ENCODE peak calls at places on chromosomes 3 and 15, in four cellular contexts. F is H1, T is HCT116, C is K562. X is an unnamed sample.

GRCh38 chr3:11612515-11613184 is 31.1 kb downstream of the VGLL4 start:
- DNase-seq in F (no peak), T (no peak), C (no peak), X (peak)

GRCh38 chr3:61936344-61936937 is 375.1 kb downstream of the PTPRG start:
- DNase-seq in F (peak), T (no peak), C (peak), X (peak)

GRCh38 chr3:52879581-52879980 is 17.8 kb downstream of the STIMATE start:
- DNase-seq in F (no peak), T (no peak), C (no peak), X (no peak)

GRCh38 chr3:149407898-149408297 is 30.4 kb upstream of the TM4SF1 start:
- DNase-seq in F (no peak), T (no peak), C (no peak), X (peak)

GRCh38 chr15:88491158-88491557 is 23.6 kb downstream of the MRPS11 start:
- DNase-seq in F (no peak), T (no peak), C (no peak), X (no peak)

GRCh38 chr3:183181606-183182005 is 19.1 kb upstream of the LAMP3 start:
- DNase-seq in F (peak), T (no peak), C (no peak), X (no peak)

GRCh38 chr3:113747719-113748046 is 848 bp downstream of the ATP6V1A start:
- DNase-seq in F (no peak), T (no peak), C (no peak), X (peak)

GRCh38 chr15:88604972-88605506 is 16.1 kb upstream of the AEN start:
- DNase-seq in F (no peak), T (no peak), C (no peak), X (no peak)

GRCh38 chr15:49154359-49154758 is 1.0 kb downstream of the COPS2 start:
- DNase-seq in F (no peak), T (no peak), C (no peak), X (no peak)

GRCh38 chr3:146803746-146804145 is 198.6 kb upstream of the PLSCR5 start:
- DNase-seq in F (no peak), T (no peak), C (no peak), X (no peak)

GRCh38 chr15:36428102-36428845 is 151.2 kb upstream of the CDIN1 start:
- DNase-seq in F (no peak), T (peak), C (peak), X (peak)

GRCh38 chr3:155370764-155371503 is 77.5 kb upstream of the STRIT1 start:
- DNase-seq in F (no peak), T (no peak), C (no peak), X (no peak)

GRCh38 chr15:77497942-77498361 is 77.3 kb downstream of the HMG20A start:
- DNase-seq in F (no peak), T (no peak), C (no peak), X (no peak)

GRCh38 chr15:82414536-82415191 is 15.0 kb upstream of the GOLGA6L9 start:
- DNase-seq in F (no peak), T (no peak), C (no peak), X (peak)

GRCh38 chr15:57572463-57572862 is 19.2 kb upstream of the MYZAP start:
- DNase-seq in F (no peak), T (no peak), C (no peak), X (no peak)

GRCh38 chr3:117735481-117736101 is 1026.0 kb downstream of the TUSC7 start:
- DNase-seq in F (no peak), T (no peak), C (no peak), X (no peak)

GRCh38 chr3:138327831-138328230 is 1.8 kb downstream of the NME9 start:
- DNase-seq in F (no peak), T (no peak), C (no peak), X (no peak)

GRCh38 chr3:70748593-70748992 is 436.2 kb upstream of the MDFIC2 start:
- DNase-seq in F (no peak), T (no peak), C (no peak), X (no peak)

GRCh38 chr15:38991126-38991525 is 426.5 kb upstream of the RASGRP1 start:
- DNase-seq in F (no peak), T (peak), C (no peak), X (peak)

DNA sequence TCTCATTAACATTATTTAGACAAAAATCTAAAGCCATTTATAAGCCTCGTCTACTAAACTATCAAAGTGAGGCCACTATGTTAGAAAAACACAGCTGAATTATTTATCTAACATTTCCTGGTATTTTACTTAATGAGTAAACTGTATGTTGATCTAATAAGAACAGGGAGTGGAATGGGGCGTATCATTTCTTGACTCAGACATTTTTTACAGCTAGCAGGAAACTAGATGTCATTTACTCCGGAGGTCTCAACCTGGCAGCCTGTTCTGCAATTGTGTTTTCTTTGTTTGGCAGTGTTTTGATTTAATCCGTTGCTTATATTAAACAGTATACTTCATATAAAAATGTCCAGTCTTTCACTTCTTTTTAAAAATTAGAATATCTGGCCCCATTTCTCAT is 79.1 kb upstream of the ABI3BP start:
- DNase-seq in F (no peak), T (no peak), C (no peak), X (no peak)
- TF ChIP-seq FOSL1 in F (no peak), T (no peak), C (no peak), X (no peak)

GRCh38 chr3:136642714-136643113 is 109.5 kb downstream of the STAG1 start:
- DNase-seq in F (no peak), T (no peak), C (no peak), X (no peak)

GRCh38 chr3:136645915-136646314 is 106.3 kb downstream of the STAG1 start:
- DNase-seq in F (no peak), T (no peak), C (no peak), X (no peak)

GRCh38 chr3:136639069-136639468 is 113.1 kb downstream of the STAG1 start:
- DNase-seq in F (no peak), T (no peak), C (no peak), X (no peak)

GRCh38 chr3:136644200-136644599 is 108.0 kb downstream of the STAG1 start:
- DNase-seq in F (no peak), T (no peak), C (no peak), X (no peak)
- TF ChIP-seq RAD21 in F (no peak), T (no peak), C (no peak), X (no peak)

GRCh38 chr15:100841426-100841825 is 38.2 kb upstream of the ALDH1A3 start:
- DNase-seq in F (no peak), T (no peak), C (no peak), X (no peak)
- TF ChIP-seq FOSL1 in F (no peak), T (no peak), C (no peak), X (no peak)

GRCh38 chr15:90553248-90553745 is 23.6 kb downstream of the CRTC3 start:
- DNase-seq in F (no peak), T (no peak), C (no peak), X (no peak)

GRCh38 chr15:90552929-90553211 is 23.1 kb downstream of the CRTC3 start:
- DNase-seq in F (no peak), T (no peak), C (no peak), X (no peak)

GRCh38 chr15:90547545-90547944 is 17.8 kb downstream of the CRTC3 start:
- DNase-seq in F (no peak), T (no peak), C (no peak), X (no peak)

GRCh38 chr15:90550919-90551318 is 21.2 kb downstream of the CRTC3 start:
- DNase-seq in F (no peak), T (no peak), C (no peak), X (no peak)

DNA sequence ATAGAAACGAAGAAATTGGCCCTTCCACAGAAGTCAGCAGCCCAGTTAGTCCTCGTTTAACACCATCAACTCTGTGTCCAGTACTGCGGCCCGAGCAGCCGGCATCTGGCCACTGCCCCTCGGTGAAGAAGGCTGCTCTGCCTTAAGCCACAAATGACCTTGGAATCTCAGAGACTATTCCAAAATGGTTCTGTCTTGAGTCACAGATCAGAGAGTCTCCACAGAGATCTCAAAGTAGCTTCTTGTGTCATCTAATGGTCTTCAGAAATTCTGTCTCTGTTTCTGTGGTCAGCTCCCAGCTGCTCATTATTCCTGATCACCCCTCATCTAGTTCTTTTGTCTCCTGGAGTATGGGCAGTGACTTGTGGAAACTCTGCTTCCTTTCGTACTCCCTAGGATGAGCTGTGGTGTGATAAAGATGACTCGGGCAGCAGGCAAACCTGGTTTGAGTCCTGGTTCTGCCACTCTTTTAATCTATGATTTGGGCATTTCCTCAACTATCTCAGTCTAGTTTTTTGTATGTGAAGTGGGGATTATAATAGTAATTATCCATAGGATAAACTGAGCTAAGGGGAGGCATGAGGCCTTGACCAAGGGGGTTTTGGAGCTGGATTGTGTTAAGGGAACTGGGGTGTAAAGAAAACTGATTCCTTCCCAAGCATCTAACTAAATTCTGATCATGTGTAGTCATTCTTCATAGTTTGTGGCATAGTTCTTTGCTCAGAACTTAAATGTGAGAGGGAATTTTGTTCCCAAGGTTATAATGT is 22.6 kb downstream of the CRTC3 start:
- DNase-seq in F (no peak), T (no peak), C (no peak), X (no peak)
- TF ChIP-seq RAD21 in F (no peak), T (no peak), C (no peak), X (no peak)

DNA sequence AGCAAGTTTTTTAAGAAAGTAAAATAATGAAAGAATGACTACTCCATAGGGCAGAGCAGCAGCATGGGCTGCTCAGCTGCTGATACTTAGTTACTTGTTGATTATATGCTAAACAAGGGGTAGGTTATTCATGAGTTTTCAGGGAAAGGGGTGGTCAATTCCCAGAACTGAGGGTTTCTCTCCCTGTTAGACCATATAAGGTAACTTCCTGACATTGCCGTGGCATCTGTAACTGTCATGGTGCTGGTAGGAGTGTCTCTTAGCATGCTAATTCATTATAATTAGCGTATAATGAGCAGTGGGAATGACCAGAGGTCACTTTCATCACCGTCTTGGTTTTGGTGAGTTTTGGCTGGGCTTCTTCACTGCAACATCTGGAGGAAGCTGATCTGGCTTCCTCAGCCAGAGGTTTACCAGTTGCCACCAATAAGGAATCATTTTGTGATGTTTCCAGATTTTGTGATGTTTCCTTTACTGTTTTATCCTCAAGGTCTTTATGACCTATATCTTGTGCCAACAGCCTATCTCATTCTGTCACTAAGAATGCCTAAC is 121.8 kb upstream of the CHL1 start:
- DNase-seq in F (no peak), T (no peak), C (no peak), X (no peak)
- TF ChIP-seq FOSL1 in F (no peak), T (no peak), C (no peak), X (no peak)

DNA sequence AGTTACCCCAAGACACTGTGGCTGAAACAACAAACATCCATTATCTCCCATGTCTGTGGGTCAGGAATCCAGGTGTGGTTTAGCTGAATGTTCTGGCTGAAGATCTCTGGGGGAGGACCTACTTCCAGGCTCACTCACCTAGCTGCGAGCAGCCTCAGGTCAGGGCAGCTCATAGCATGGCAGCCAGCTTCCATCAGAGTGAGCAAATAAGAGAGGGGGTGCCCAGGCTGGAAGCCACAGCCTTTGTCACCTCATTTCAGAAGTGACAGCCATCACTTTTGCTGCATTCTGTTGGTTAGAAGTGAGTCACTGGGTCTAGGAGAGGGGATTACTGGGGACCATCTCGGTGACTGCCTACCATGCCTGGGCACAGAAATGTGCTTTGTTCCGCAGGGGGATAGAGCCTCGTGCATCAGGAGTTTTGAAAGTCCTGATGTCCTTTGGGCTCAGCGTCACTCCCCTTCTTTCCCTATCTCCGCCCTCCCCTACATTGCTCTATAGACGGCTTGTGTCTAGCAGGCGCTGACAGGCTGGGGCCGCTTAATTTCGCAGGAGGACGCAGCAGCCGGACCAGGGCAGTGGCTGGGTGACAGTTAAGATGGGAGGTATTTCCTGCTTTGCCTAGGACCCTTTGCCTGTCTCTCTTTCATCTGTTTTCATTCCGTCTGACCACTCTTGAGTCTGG is 25.4 kb downstream of the TGM4 start:
- DNase-seq in F (no peak), T (no peak), C (no peak), X (no peak)
- TF ChIP-seq RAD21 in F (no peak), T (no peak), C (no peak), X (no peak)

GRCh38 chr3:60798456-60798855 is 452.8 kb downstream of the FHIT start:
- DNase-seq in F (no peak), T (no peak), C (no peak), X (no peak)

GRCh38 chr3:60803156-60803555 is 448.1 kb downstream of the FHIT start:
- DNase-seq in F (no peak), T (no peak), C (no peak), X (no peak)

DNA sequence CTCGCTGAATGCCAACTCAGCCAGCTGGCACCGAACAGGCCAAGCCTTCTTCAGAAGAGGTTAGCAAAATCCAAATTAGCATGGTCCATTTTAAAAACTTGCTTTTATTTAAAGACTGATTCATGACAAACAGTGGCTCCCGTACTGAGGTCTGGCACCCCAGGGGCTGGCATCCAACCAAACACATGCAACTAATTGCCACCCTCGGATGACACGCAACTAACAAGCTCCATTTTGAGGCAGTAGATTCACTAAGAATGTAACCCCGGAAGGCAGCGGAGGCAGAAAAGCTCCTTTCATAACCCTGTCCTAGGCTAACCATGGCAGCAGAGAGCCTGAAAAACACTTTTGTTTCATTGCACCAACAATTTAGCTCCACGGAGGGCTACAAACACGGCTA is 447.4 kb downstream of the FHIT start:
- DNase-seq in F (no peak), T (no peak), C (no peak), X (no peak)
- TF ChIP-seq FOSL1 in F (no peak), T (no peak), C (no peak), X (no peak)